ENCODE peak calls at places on chromosomes 4 and X, in four cellular contexts. U, Q, B and K are unnamed samples.

GRCh38 chrX:40628506-40628905 is 5.3 kb downstream of the MPC1L start:
- DNase-seq in U (no peak), Q (no peak), B (no peak), K (no peak)

GRCh38 chr4:152515678-152516077 is 20.2 kb downstream of the FBXW7 start:
- DNase-seq in U (no peak), Q (no peak), B (no peak), K (no peak)

GRCh38 chr4:111601671-111602070 is 543.6 kb upstream of the FAM241A start:
- DNase-seq in U (no peak), Q (no peak), B (no peak), K (no peak)

GRCh38 chr4:116150152-116150551 is 935.2 kb downstream of the TRAM1L1 start:
- DNase-seq in U (no peak), Q (no peak), B (no peak), K (no peak)

GRCh38 chr4:3660086-3660927 is 105.9 kb upstream of the ADRA2C start:
- DNase-seq in U (no peak), Q (no peak), B (no peak), K (no peak)

GRCh38 chr4:71752383-71753042 is 31.4 kb downstream of the GC start:
- DNase-seq in U (no peak), Q (no peak), B (no peak), K (no peak)

GRCh38 chrX:46819136-46819535 is 17.7 kb upstream of the RP2 start:
- DNase-seq in U (no peak), Q (no peak), B (no peak), K (no peak)

GRCh38 chr4:166257891-166258290 is 384.9 kb downstream of the TLL1 start:
- DNase-seq in U (no peak), Q (no peak), B (no peak), K (no peak)

GRCh38 chr4:46270986-46271596 is 118.8 kb downstream of the GABRA2 start:
- DNase-seq in U (no peak), Q (no peak), B (no peak), K (no peak)

GRCh38 chrX:21373637-21374162 is 518 bp upstream of the CNKSR2 start:
- DNase-seq in U (no peak), Q (peak), B (peak), K (no peak)

GRCh38 chrX:18676050-18676449 is 4.1 kb upstream of the RS1 start:
- DNase-seq in U (no peak), Q (no peak), B (no peak), K (no peak)

GRCh38 chr4:26410385-26411293 is 79.6 kb downstream of the CCKAR start:
- DNase-seq in U (no peak), Q (peak), B (no peak), K (peak)

GRCh38 chrX:151806967-151807540 is 72.5 kb downstream of the CNGA2 start:
- DNase-seq in U (no peak), Q (no peak), B (no peak), K (no peak)

GRCh38 chr4:80197132-80197573 is at the start of gene PRDM8:
- DNase-seq in U (no peak), Q (peak), B (no peak), K (no peak)

GRCh38 chr4:58679051-58679450 is 1568.9 kb upstream of the IGFBP7 start:
- DNase-seq in U (no peak), Q (no peak), B (no peak), K (no peak)

GRCh38 chrX:130091976-130092522 is 18.2 kb downstream of the ELF4 start:
- DNase-seq in U (no peak), Q (peak), B (peak), K (peak)

GRCh38 chrX:149275836-149276235 is 229.3 kb downstream of the IDS start:
- DNase-seq in U (no peak), Q (no peak), B (no peak), K (no peak)

GRCh38 chr4:8383451-8384160 is 56.9 kb downstream of the ACOX3 start:
- DNase-seq in U (no peak), Q (no peak), B (no peak), K (no peak)

GRCh38 chr4:70564033-70564432 is 28.0 kb upstream of the AMBN start:
- DNase-seq in U (no peak), Q (no peak), B (no peak), K (no peak)

GRCh38 chr4:60250657-60251056 is 949.5 kb upstream of the ADGRL3 start:
- DNase-seq in U (no peak), Q (no peak), B (no peak), K (no peak)